ENCODE peak calls at places on chromosomes 11 and 22, in eight cellular contexts. T is stimulated activated CD8-positive, alpha-beta memory T cell treated with anti-CD3 and anti-CD28 coated beads, Interleukin-7, amount 100 ng/mL, for 1 hour; O is activated CD4-positive, alpha-beta memory T cell treated with anti-CD3 and anti-CD28 coated beads for 36 hours; I is H54; K is endothelial cell; Q is SK-MEL-5; B is uterus; J is T follicular helper cell. C is an unnamed sample.

GRCh38 chr11:32215157-32215556 is 124.3 kb downstream of the RCN1 start:
- DNase-seq in T (no peak), O (no peak), I (no peak), K (no peak), Q (peak), B (no peak), J (no peak), C (no peak)

GRCh38 chr22:32352681-32353080 is 5.0 kb upstream of the RFPL3 start:
- DNase-seq in T (no peak), O (no peak), I (no peak), K (no peak), Q (no peak), B (no peak), J (no peak), C (no peak)

GRCh38 chr11:86941871-86942208 is 13.4 kb downstream of the FZD4 start:
- DNase-seq in T (no peak), O (no peak), I (no peak), K (no peak), Q (no peak), B (no peak), J (no peak), C (no peak)

GRCh38 chr11:36377759-36378553 is 81.9 kb downstream of the PRR5L start:
- DNase-seq in T (no peak), O (no peak), I (no peak), K (no peak), Q (no peak), B (no peak), J (no peak), C (no peak)

GRCh38 chr11:70324354-70325115 is 54.0 kb downstream of the PPFIA1 start:
- DNase-seq in T (no peak), O (no peak), I (no peak), K (no peak), Q (peak), B (no peak), J (no peak), C (no peak)

GRCh38 chr11:44010789-44011251 is 37.0 kb upstream of the ACCSL start:
- DNase-seq in T (no peak), O (no peak), I (no peak), K (no peak), Q (no peak), B (peak), J (no peak), C (no peak)

GRCh38 chr11:125407046-125407445 is 89.0 kb downstream of the FEZ1 start:
- DNase-seq in T (no peak), O (no peak), I (no peak), K (no peak), Q (no peak), B (no peak), J (no peak), C (no peak)

GRCh38 chr22:24803064-24803542 is 2.9 kb upstream of the SGSM1 start:
- DNase-seq in T (peak), O (peak), I (peak), K (peak), Q (peak), B (no peak), J (peak), C (peak)

GRCh38 chr11:112216591-112217105 is 9.6 kb upstream of the PTS start:
- DNase-seq in T (no peak), O (no peak), I (no peak), K (no peak), Q (no peak), B (no peak), J (no peak), C (no peak)

GRCh38 chr11:119130662-119131061 is 9.3 kb downstream of the HINFP start:
- DNase-seq in T (no peak), O (no peak), I (no peak), K (no peak), Q (no peak), B (no peak), J (no peak), C (no peak)

GRCh38 chr11:34044664-34045485 is 6.7 kb upstream of the CAPRIN1 start:
- DNase-seq in T (no peak), O (peak), I (peak), K (no peak), Q (peak), B (no peak), J (no peak), C (peak)

GRCh38 chr11:34284836-34285235 is 73.0 kb downstream of the ABTB2 start:
- DNase-seq in T (no peak), O (no peak), I (no peak), K (no peak), Q (no peak), B (no peak), J (no peak), C (no peak)

GRCh38 chr11:107397357-107397756 is 60.3 kb downstream of the CWF19L2 start:
- DNase-seq in T (no peak), O (no peak), I (no peak), K (no peak), Q (no peak), B (no peak), J (no peak), C (no peak)

GRCh38 chr11:133903875-133904817 is 52.6 kb downstream of the IGSF9B start:
- DNase-seq in T (no peak), O (no peak), I (no peak), K (no peak), Q (no peak), B (no peak), J (no peak), C (no peak)

GRCh38 chr11:64865286-64866172 is 12.9 kb downstream of the EHD1 start:
- DNase-seq in T (no peak), O (peak), I (no peak), K (no peak), Q (no peak), B (no peak), J (no peak), C (no peak)

GRCh38 chr22:19941365-19942070 is at the start of the genes COMT and TXNRD2:
- DNase-seq in T (no peak), O (peak), I (peak), K (peak), Q (peak), B (peak), J (peak), C (peak)

GRCh38 chr22:29956680-29957079 is 73.7 kb downstream of the MTMR3 start:
- DNase-seq in T (no peak), O (no peak), I (no peak), K (no peak), Q (no peak), B (no peak), J (no peak), C (no peak)

GRCh38 chr11:127609025-127609788 is 608.6 kb upstream of the KIRREL3 start:
- DNase-seq in T (no peak), O (no peak), I (no peak), K (no peak), Q (no peak), B (no peak), J (no peak), C (no peak)

GRCh38 chr11:60982184-60982583 is 10.7 kb downstream of the CD6 start:
- DNase-seq in T (no peak), O (peak), I (no peak), K (no peak), Q (no peak), B (no peak), J (no peak), C (no peak)

GRCh38 chr11:12315024-12315423 is 62.3 kb upstream of the PARVA start:
- DNase-seq in T (no peak), O (no peak), I (no peak), K (no peak), Q (no peak), B (no peak), J (no peak), C (no peak)

GRCh38 chr11:36292311-36292722 is 3.1 kb upstream of the COMMD9 start:
- DNase-seq in T (no peak), O (peak), I (peak), K (peak), Q (peak), B (no peak), J (no peak), C (peak)

GRCh38 chr11:10407055-10407454 is 48.0 kb upstream of the AMPD3 start:
- DNase-seq in T (no peak), O (no peak), I (peak), K (no peak), Q (no peak), B (no peak), J (no peak), C (no peak)

GRCh38 chr11:103170865-103171264 is 61.6 kb downstream of the DYNC2H1 start:
- DNase-seq in T (no peak), O (no peak), I (no peak), K (no peak), Q (no peak), B (no peak), J (no peak), C (no peak)

GRCh38 chr11:27013741-27014415 is 20.0 kb downstream of the FIBIN start:
- DNase-seq in T (no peak), O (no peak), I (no peak), K (no peak), Q (no peak), B (no peak), J (no peak), C (peak)

GRCh38 chr22:29030618-29031235 is 30.9 kb downstream of the C22orf31 start:
- DNase-seq in T (no peak), O (no peak), I (peak), K (peak), Q (no peak), B (peak), J (no peak), C (peak)

GRCh38 chr22:34414467-34415440 is 494.5 kb upstream of the LARGE1 start:
- DNase-seq in T (no peak), O (peak), I (peak), K (peak), Q (peak), B (no peak), J (no peak), C (peak)

GRCh38 chr11:119937412-119937811 is 200.5 kb downstream of the TRIM29 start:
- DNase-seq in T (no peak), O (no peak), I (no peak), K (no peak), Q (no peak), B (no peak), J (no peak), C (no peak)

GRCh38 chr22:37777122-37777687 is 30.5 kb upstream of the GCAT start:
- DNase-seq in T (no peak), O (no peak), I (peak), K (no peak), Q (no peak), B (no peak), J (no peak), C (no peak)

GRCh38 chr11:68375337-68375736 is 62.9 kb downstream of the LRP5 start:
- DNase-seq in T (no peak), O (no peak), I (no peak), K (no peak), Q (no peak), B (no peak), J (no peak), C (no peak)

GRCh38 chr22:28969401-28970168 is 86.2 kb downstream of the ZNRF3 start:
- DNase-seq in T (no peak), O (no peak), I (no peak), K (no peak), Q (no peak), B (no peak), J (no peak), C (no peak)

GRCh38 chr11:45180888-45181594 is 34.6 kb downstream of the PRDM11 start:
- DNase-seq in T (peak), O (peak), I (peak), K (peak), Q (no peak), B (peak), J (no peak), C (peak)

GRCh38 chr22:42994917-42995562 is 19.9 kb downstream of the PACSIN2 start:
- DNase-seq in T (no peak), O (no peak), I (no peak), K (no peak), Q (no peak), B (peak), J (no peak), C (no peak)

GRCh38 chr11:120522736-120523135 is 11.2 kb downstream of the GRIK4 start:
- DNase-seq in T (no peak), O (no peak), I (no peak), K (no peak), Q (no peak), B (no peak), J (no peak), C (no peak)